ENCODE peak calls at places on chromosomes 5 and 9, in five cellular contexts. One of them, this sample, is unnamed.

GRCh38 chr5:130836729-130837660 is 328.1 kb downstream of the HINT1 start:
- DNase-seq in SHP77: no peak
- DNase-seq in AG04450: no peak
- DNase-seq in ovary: no peak
- DNase-seq in heart right ventricle: no peak
- DNase-seq in this sample: no peak

GRCh38 chr5:1930880-1931589 is 48.3 kb upstream of the IRX4 start:
- DNase-seq in SHP77: no peak
- DNase-seq in AG04450: no peak
- DNase-seq in ovary: peak
- DNase-seq in heart right ventricle: peak
- DNase-seq in this sample: peak

GRCh38 chr9:130159814-130160670 is 12.2 kb upstream of the NCS1 start:
- DNase-seq in SHP77: no peak
- DNase-seq in AG04450: no peak
- DNase-seq in ovary: no peak
- DNase-seq in heart right ventricle: no peak
- DNase-seq in this sample: no peak

GRCh38 chr5:42680035-42680434 is 76.6 kb upstream of the CCDC152 start:
- DNase-seq in SHP77: no peak
- DNase-seq in AG04450: no peak
- DNase-seq in ovary: no peak
- DNase-seq in heart right ventricle: no peak
- DNase-seq in this sample: no peak

GRCh38 chr5:147860641-147861025 is 17.9 kb upstream of the SCGB3A2 start:
- DNase-seq in SHP77: no peak
- DNase-seq in AG04450: no peak
- DNase-seq in ovary: no peak
- DNase-seq in heart right ventricle: no peak
- DNase-seq in this sample: no peak

GRCh38 chr9:93096811-93097382 is 880 bp downstream of the CARD19 start:
- DNase-seq in SHP77: no peak
- DNase-seq in AG04450: no peak
- DNase-seq in ovary: no peak
- DNase-seq in heart right ventricle: no peak
- DNase-seq in this sample: no peak

GRCh38 chr5:133523921-133524320 is 88.4 kb downstream of the FSTL4 start:
- DNase-seq in SHP77: no peak
- DNase-seq in AG04450: no peak
- DNase-seq in ovary: no peak
- DNase-seq in heart right ventricle: no peak
- DNase-seq in this sample: no peak

GRCh38 chr5:61340775-61341361 is 8.8 kb downstream of the ZSWIM6 start:
- DNase-seq in SHP77: no peak
- DNase-seq in AG04450: no peak
- DNase-seq in ovary: no peak
- DNase-seq in heart right ventricle: no peak
- DNase-seq in this sample: no peak